ENCODE peak calls at places on chromosomes 12 and 14, in seven cellular contexts. P is OCI-LY7; B is effector memory CD4-positive, alpha-beta T cell; L is HT1080; U is effector CD4-positive, alpha-beta T cell; W is cerebellar cortex; Y is EL. T is an unnamed sample.

GRCh38 chr12:53174881-53175491 is 5.5 kb upstream of the ZNF740 start:
- DNase-seq in P (peak), B (no peak), L (peak), U (no peak), W (peak), Y (peak), T (no peak)

GRCh38 chr12:22287776-22288621 is 46.5 kb downstream of the ST8SIA1 start:
- DNase-seq in P (no peak), B (no peak), L (peak), U (no peak), W (no peak), Y (peak), T (no peak)

GRCh38 chr12:125688223-125688622 is 623.0 kb downstream of the AACS start:
- DNase-seq in P (no peak), B (no peak), L (no peak), U (no peak), W (no peak), Y (no peak), T (no peak)

GRCh38 chr14:99234366-99234765 is 37.6 kb downstream of the BCL11B start:
- DNase-seq in P (no peak), B (no peak), L (no peak), U (no peak), W (no peak), Y (no peak), T (no peak)

GRCh38 chr12:123576611-123577010 is 7.7 kb upstream of the TMED2 start:
- DNase-seq in P (no peak), B (no peak), L (no peak), U (no peak), W (no peak), Y (no peak), T (no peak)

GRCh38 chr12:64883264-64884163 is 59.1 kb downstream of the TBC1D30 start:
- DNase-seq in P (no peak), B (no peak), L (no peak), U (no peak), W (peak), Y (no peak), T (no peak)

GRCh38 chr14:76715102-76715926 is 46.0 kb upstream of the VASH1 start:
- DNase-seq in P (no peak), B (no peak), L (no peak), U (no peak), W (no peak), Y (no peak), T (no peak)

GRCh38 chr14:63650336-63650952 is 8.8 kb upstream of the WDR89 start:
- DNase-seq in P (no peak), B (peak), L (no peak), U (peak), W (no peak), Y (no peak), T (peak)

GRCh38 chr12:43362910-43363694 is 188.9 kb downstream of the ADAMTS20 start:
- DNase-seq in P (no peak), B (no peak), L (peak), U (no peak), W (no peak), Y (peak), T (no peak)

GRCh38 chr12:5456906-5457305 is 25.0 kb downstream of the NTF3 start:
- DNase-seq in P (peak), B (no peak), L (peak), U (no peak), W (no peak), Y (peak), T (no peak)

GRCh38 chr12:59940676-59941342 is 345.0 kb downstream of the SLC16A7 start:
- DNase-seq in P (no peak), B (no peak), L (no peak), U (no peak), W (no peak), Y (peak), T (no peak)

GRCh38 chr14:105500726-105501101 is 9.7 kb downstream of the TEDC1 start:
- DNase-seq in P (no peak), B (no peak), L (no peak), U (no peak), W (no peak), Y (no peak), T (no peak)

GRCh38 chr12:12495536-12495935 is 67.1 kb downstream of the DUSP16 start:
- DNase-seq in P (no peak), B (no peak), L (no peak), U (no peak), W (no peak), Y (no peak), T (no peak)

GRCh38 chr14:75430106-75430505 is 2.3 kb downstream of the JDP2 start:
- DNase-seq in P (no peak), B (no peak), L (no peak), U (no peak), W (peak), Y (no peak), T (no peak)

GRCh38 chr12:65612440-65612839 is 211.8 kb upstream of the HMGA2 start:
- DNase-seq in P (no peak), B (no peak), L (no peak), U (no peak), W (no peak), Y (peak), T (no peak)

GRCh38 chr14:50804181-50804721 is 26.7 kb downstream of the NIN start:
- DNase-seq in P (no peak), B (no peak), L (peak), U (no peak), W (peak), Y (peak), T (no peak)

GRCh38 chr12:1993341-1993740 is 10.9 kb downstream of the DCP1B start:
- DNase-seq in P (no peak), B (no peak), L (peak), U (no peak), W (no peak), Y (peak), T (no peak)

GRCh38 chr14:83706555-83706954 is 1823.4 kb upstream of the FLRT2 start:
- DNase-seq in P (no peak), B (no peak), L (no peak), U (no peak), W (no peak), Y (peak), T (no peak)

GRCh38 chr12:100267603-100268281 is 765 bp downstream of the SCYL2 start:
- DNase-seq in P (no peak), B (peak), L (peak), U (no peak), W (peak), Y (peak), T (no peak)

GRCh38 chr14:100844082-100844408 is 18.1 kb downstream of the MEG3 start:
- DNase-seq in P (no peak), B (no peak), L (no peak), U (no peak), W (no peak), Y (no peak), T (no peak)

GRCh38 chr14:77099425-77100167 is 1.5 kb downstream of the CIPC start:
- DNase-seq in P (no peak), B (no peak), L (peak), U (no peak), W (peak), Y (peak), T (no peak)

GRCh38 chr12:81208193-81208946 is 130.5 kb downstream of the ACSS3 start:
- DNase-seq in P (no peak), B (no peak), L (peak), U (no peak), W (no peak), Y (no peak), T (no peak)

GRCh38 chr12:4308334-4308960 is 12.6 kb upstream of the TIGAR start:
- DNase-seq in P (no peak), B (no peak), L (no peak), U (no peak), W (no peak), Y (no peak), T (no peak)

GRCh38 chr14:64623576-64624165 is 73.9 kb downstream of the PPP1R36 start:
- DNase-seq in P (no peak), B (no peak), L (no peak), U (no peak), W (peak), Y (no peak), T (no peak)

GRCh38 chr14:54538055-54538454 is 28.3 kb downstream of the CGRRF1 start:
- DNase-seq in P (no peak), B (no peak), L (no peak), U (no peak), W (no peak), Y (no peak), T (no peak)

GRCh38 chr12:88764781-88765470 is 184.7 kb upstream of the KITLG start:
- DNase-seq in P (no peak), B (no peak), L (no peak), U (no peak), W (no peak), Y (peak), T (no peak)

GRCh38 chr12:119229837-119230236 is 51.1 kb downstream of the HSPB8 start:
- DNase-seq in P (peak), B (no peak), L (peak), U (no peak), W (peak), Y (peak), T (no peak)

GRCh38 chr14:69052181-69052601 is 73.1 kb upstream of the ACTN1 start:
- DNase-seq in P (no peak), B (no peak), L (no peak), U (no peak), W (no peak), Y (no peak), T (no peak)

GRCh38 chr14:105026033-105026785 is 5.3 kb upstream of the CDCA4 start:
- DNase-seq in P (no peak), B (no peak), L (peak), U (no peak), W (no peak), Y (peak), T (no peak)

GRCh38 chr14:37036669-37037341 is 135.6 kb downstream of the SLC25A21 start:
- DNase-seq in P (no peak), B (no peak), L (peak), U (no peak), W (no peak), Y (peak), T (no peak)

GRCh38 chr12:121792607-121793500 is 634 bp downstream of the RHOF start:
- DNase-seq in P (peak), B (no peak), L (no peak), U (peak), W (no peak), Y (no peak), T (peak)

GRCh38 chr12:131375261-131375971 is 335.5 kb upstream of the SFSWAP start:
- DNase-seq in P (no peak), B (no peak), L (no peak), U (no peak), W (no peak), Y (no peak), T (no peak)

GRCh38 chr14:42548349-42548748 is 941.7 kb downstream of the LRFN5 start:
- DNase-seq in P (no peak), B (no peak), L (no peak), U (no peak), W (no peak), Y (no peak), T (no peak)

GRCh38 chr14:96727490-96727889 is 69.7 kb upstream of the VRK1 start:
- DNase-seq in P (peak), B (no peak), L (no peak), U (no peak), W (no peak), Y (no peak), T (no peak)

GRCh38 chr12:52015393-52016081 is 8.8 kb downstream of the TAMALIN start:
- DNase-seq in P (no peak), B (no peak), L (no peak), U (no peak), W (no peak), Y (no peak), T (no peak)